ENCODE peak calls at places on chromosomes 16 and 17, in six cellular contexts. Q, L, Z, D, J and N are unnamed samples.
A peak's percentile ranks its signal among the peaks of the same experiment; 100 is the strongest.

GRCh38 chr17:60535382-60536279 is 9.6 kb upstream of the APPBP2 start:
- DNase-seq in Q (no peak), L (no peak), Z (no peak), D (no peak), J (no peak), N (no peak)

GRCh38 chr16:49660647-49661046 is 195.3 kb downstream of the ZNF423 start:
- DNase-seq in Q (no peak), L (no peak), Z (no peak), D (no peak), J (no peak), N (peak; percentile 65)

GRCh38 chr17:42414782-42415409 is 8.2 kb downstream of the CAVIN1 start:
- DNase-seq in Q (peak; percentile 52), L (no peak), Z (peak; percentile 39), D (no peak), J (no peak), N (no peak)

GRCh38 chr17:32813021-32813420 is 63.9 kb downstream of the MYO1D start:
- DNase-seq in Q (no peak), L (no peak), Z (no peak), D (peak; percentile 40), J (no peak), N (no peak)

GRCh38 chr16:87474566-87474996 is 18.2 kb downstream of the ZCCHC14 start:
- DNase-seq in Q (no peak), L (no peak), Z (no peak), D (no peak), J (no peak), N (peak; percentile 62)

GRCh38 chr17:66353937-66354401 is 51.6 kb downstream of the PRKCA start:
- DNase-seq in Q (no peak), L (no peak), Z (no peak), D (no peak), J (no peak), N (no peak)

GRCh38 chr16:74168445-74168844 is 128.2 kb upstream of the PSMD7 start:
- DNase-seq in Q (no peak), L (no peak), Z (no peak), D (no peak), J (no peak), N (no peak)

GRCh38 chr16:25014500-25015147 is 545 bp downstream of the ARHGAP17 start:
- DNase-seq in Q (peak; percentile 71), L (peak; percentile 77), Z (peak; percentile 31), D (peak; percentile 46), J (peak; percentile 45), N (peak; percentile 56)

GRCh38 chr16:80586476-80586875 is 45.7 kb downstream of the DYNLRB2 start:
- DNase-seq in Q (no peak), L (no peak), Z (no peak), D (no peak), J (no peak), N (no peak)

GRCh38 chr17:74243013-74243755 is 29.8 kb downstream of the TTYH2 start:
- DNase-seq in Q (peak; percentile 79), L (no peak), Z (no peak), D (no peak), J (peak; percentile 28), N (no peak)

GRCh38 chr17:55527520-55528118 is 16.4 kb upstream of the SMIM36 start:
- DNase-seq in Q (no peak), L (peak; percentile 76), Z (no peak), D (peak; percentile 28), J (no peak), N (peak; percentile 60)

GRCh38 chr17:36534881-36535668 is at the start of gene PIGW:
- DNase-seq in Q (peak; percentile 95), L (peak; percentile 95), Z (peak; percentile 84), D (peak; percentile 92), J (peak; percentile 89), N (peak; percentile 96)

GRCh38 chr17:5958850-5959249 is 111.3 kb upstream of the WSCD1 start:
- DNase-seq in Q (no peak), L (no peak), Z (no peak), D (no peak), J (no peak), N (no peak)

GRCh38 chr17:60087882-60088669 is 9.4 kb upstream of the HEATR6 start:
- DNase-seq in Q (no peak), L (no peak), Z (no peak), D (no peak), J (peak; percentile 42), N (no peak)

GRCh38 chr17:64388961-64389565 is 1.6 kb downstream of the PECAM1 start:
- DNase-seq in Q (no peak), L (no peak), Z (peak; percentile 45), D (no peak), J (no peak), N (no peak)

GRCh38 chr17:39178516-39178915 is 12.6 kb upstream of the ARL5C start:
- DNase-seq in Q (no peak), L (no peak), Z (no peak), D (peak; percentile 95), J (no peak), N (no peak)

GRCh38 chr16:27980076-27980775 is 83.3 kb downstream of the GSG1L start:
- DNase-seq in Q (no peak), L (no peak), Z (no peak), D (no peak), J (no peak), N (no peak)

GRCh38 chr16:930511-930910 is 40.3 kb downstream of the LMF1 start:
- DNase-seq in Q (peak; percentile 16), L (peak; percentile 0), Z (no peak), D (no peak), J (no peak), N (no peak)

GRCh38 chr17:40497704-40498103 is 3.7 kb downstream of the TNS4 start:
- DNase-seq in Q (no peak), L (no peak), Z (no peak), D (no peak), J (no peak), N (no peak)

GRCh38 chr17:40496634-40497420 is 4.6 kb downstream of the TNS4 start:
- DNase-seq in Q (no peak), L (no peak), Z (no peak), D (no peak), J (no peak), N (no peak)

GRCh38 chr17:40500190-40500589 is 1.2 kb downstream of the TNS4 start:
- DNase-seq in Q (no peak), L (no peak), Z (no peak), D (no peak), J (no peak), N (no peak)

GRCh38 chr17:40499551-40500189 is 1.8 kb downstream of the TNS4 start:
- DNase-seq in Q (peak; percentile 93), L (peak; percentile 77), Z (no peak), D (peak; percentile 55), J (peak; percentile 92), N (peak; percentile 86)

GRCh38 chr17:40498281-40499084 is 2.9 kb downstream of the TNS4 start:
- DNase-seq in Q (no peak), L (no peak), Z (no peak), D (peak; percentile 90), J (no peak), N (no peak)
- H3K4me1 ChIP-seq in Q (peaks cover 18% of the 10 kb centered on the region), L (peaks cover 2% of the 10 kb centered on the region), Z (no peaks in the 10 kb centered on the region), D (peaks cover 23% of the 10 kb centered on the region), J (peaks cover 44% of the 10 kb centered on the region), N (peaks cover 8% of the 10 kb centered on the region)

GRCh38 chr16:31678649-31679325 is 151.1 kb downstream of the AHSP start:
- DNase-seq in Q (no peak), L (no peak), Z (no peak), D (no peak), J (no peak), N (no peak)
- H3K9me3 ChIP-seq in Q (no peaks in the 10 kb centered on the region), L (peaks cover 7% of the 10 kb centered on the region), Z (no peaks in the 10 kb centered on the region), D (no peaks in the 10 kb centered on the region), J (no peaks in the 10 kb centered on the region), N (no peaks in the 10 kb centered on the region)

GRCh38 chr17:45311762-45312476 is 4.9 kb downstream of the MAP3K14 start:
- DNase-seq in Q (peak; percentile 88), L (no peak), Z (peak; percentile 64), D (no peak), J (peak; percentile 82), N (peak; percentile 33)
- H3K4me1 ChIP-seq in Q (peaks cover 82% of the 10 kb centered on the region), L (peaks cover 16% of the 10 kb centered on the region), Z (peaks cover 86% of the 10 kb centered on the region), D (peaks cover 27% of the 10 kb centered on the region), J (peaks cover 92% of the 10 kb centered on the region), N (peaks cover 24% of the 10 kb centered on the region)

GRCh38 chr16:35210681-35211433 is 1751.4 kb downstream of the TP53TG3F start:
- DNase-seq in Q (no peak), L (no peak), Z (no peak), D (no peak), J (no peak), N (no peak)
- H3K9me3 ChIP-seq in Q (no peaks in the 10 kb centered on the region), L (peaks cover 20% of the 10 kb centered on the region), Z (peaks cover 4% of the 10 kb centered on the region), D (no peaks in the 10 kb centered on the region), J (peaks cover 40% of the 10 kb centered on the region), N (no peaks in the 10 kb centered on the region)

DNA sequence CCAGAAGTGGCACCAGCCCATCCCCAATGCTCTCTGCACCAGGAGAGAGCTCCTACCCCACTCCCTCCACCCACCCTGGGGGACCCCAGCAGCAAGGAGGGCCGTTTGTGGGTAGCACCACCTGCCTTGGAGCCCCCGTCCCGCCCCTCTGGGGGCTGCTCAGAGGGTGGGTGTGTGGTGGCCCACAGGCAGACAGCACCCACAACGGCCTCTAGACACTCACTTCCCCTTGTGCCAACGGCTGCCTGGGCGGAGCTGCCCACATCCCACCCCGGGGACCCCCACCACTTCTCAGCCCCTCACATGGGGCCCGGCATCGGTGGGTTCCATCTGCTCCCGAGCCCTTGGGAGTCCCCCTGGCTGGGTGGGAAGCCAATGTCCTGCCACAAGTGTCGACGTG is 33.3 kb downstream of the BAHCC1 start:
- DNase-seq in Q (no peak), L (no peak), Z (no peak), D (no peak), J (no peak), N (no peak)
- H3K4me1 ChIP-seq in Q (peaks cover 48% of the 10 kb centered on the region), L (peaks cover 35% of the 10 kb centered on the region), Z (peaks cover 10% of the 10 kb centered on the region), D (no peaks in the 10 kb centered on the region), J (peaks cover 68% of the 10 kb centered on the region), N (peaks cover 37% of the 10 kb centered on the region)

DNA sequence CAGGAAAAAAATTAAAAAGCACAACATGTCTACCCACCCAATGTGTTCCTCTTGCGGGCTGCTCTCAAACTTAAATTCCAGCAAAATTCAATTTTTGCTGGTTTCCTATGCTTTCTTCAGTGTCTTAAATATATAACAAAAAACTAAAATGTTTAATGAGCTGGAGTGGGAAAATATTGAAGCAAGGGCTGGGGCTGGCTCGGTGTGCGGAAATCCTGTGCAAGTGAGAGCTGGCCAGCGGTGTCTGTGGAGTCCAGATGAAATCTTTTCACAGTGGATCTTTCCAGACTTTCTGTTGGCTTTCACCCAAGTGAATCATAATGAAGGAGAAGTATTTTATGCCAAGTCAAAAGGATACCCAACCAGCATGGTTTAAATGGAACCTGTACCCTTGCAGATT is 1733.6 kb downstream of the TP53TG3F start:
- DNase-seq in Q (no peak), L (no peak), Z (no peak), D (no peak), J (no peak), N (no peak)
- H3K9me3 ChIP-seq in Q (no peaks in the 10 kb centered on the region), L (peaks cover 24% of the 10 kb centered on the region), Z (no peaks in the 10 kb centered on the region), D (no peaks in the 10 kb centered on the region), J (peaks cover 51% of the 10 kb centered on the region), N (no peaks in the 10 kb centered on the region)

GRCh38 chr17:2061441-2061797 is 6.5 kb downstream of the HIC1 start:
- DNase-seq in Q (no peak), L (no peak), Z (no peak), D (no peak), J (no peak), N (no peak)
- H3K4me1 ChIP-seq in Q (no peaks in the 10 kb centered on the region), L (peaks cover 3% of the 10 kb centered on the region), Z (peaks cover 3% of the 10 kb centered on the region), D (no peaks in the 10 kb centered on the region), J (peaks cover 90% of the 10 kb centered on the region), N (no peaks in the 10 kb centered on the region)